ENCODE peak calls at places on chromosome 9, in six cellular contexts. One of them, this sample, is unnamed.
A peak's percentile ranks its signal among the peaks of the same experiment; 100 is the strongest.

GRCh38 chr9:127844821-127845359 is 9.6 kb downstream of the ENG start:
- DNase-seq in suprapubic skin: peak; percentile 61
- DNase-seq in activated B cell treated with CpG ODN at 0.5 μM for 24 hours: no peak
- DNase-seq in endothelial cell: peak; percentile 64
- DNase-seq in omental fat pad: no peak
- DNase-seq in MCF 10A: no peak
- DNase-seq in this sample: no peak

GRCh38 chr9:79555474-79555873 is 16.3 kb upstream of the TLE4 start:
- DNase-seq in activated B cell treated with CpG ODN at 0.5 μM for 24 hours: no peak
- DNase-seq in suprapubic skin: no peak
- DNase-seq in endothelial cell: no peak
- DNase-seq in omental fat pad: no peak
- DNase-seq in MCF 10A: no peak
- DNase-seq in this sample: no peak

GRCh38 chr9:32384002-32384363 is 460 bp upstream of the ACO1 start:
- DNase-seq in activated B cell treated with CpG ODN at 0.5 μM for 24 hours: no peak
- DNase-seq in endothelial cell: no peak
- DNase-seq in MCF 10A: no peak
- DNase-seq in omental fat pad: no peak
- DNase-seq in suprapubic skin: no peak
- DNase-seq in this sample: no peak

GRCh38 chr9:123395276-123396006 is 39.4 kb downstream of the CRB2 start:
- DNase-seq in suprapubic skin: no peak
- DNase-seq in endothelial cell: no peak
- DNase-seq in MCF 10A: no peak
- DNase-seq in activated B cell treated with CpG ODN at 0.5 μM for 24 hours: no peak
- DNase-seq in omental fat pad: no peak
- DNase-seq in this sample: no peak

GRCh38 chr9:120402741-120403542 is 177.0 kb downstream of the CDK5RAP2 start:
- DNase-seq in suprapubic skin: no peak
- DNase-seq in endothelial cell: no peak
- DNase-seq in MCF 10A: peak; percentile 97
- DNase-seq in omental fat pad: no peak
- DNase-seq in activated B cell treated with CpG ODN at 0.5 μM for 24 hours: no peak
- DNase-seq in this sample: no peak

GRCh38 chr9:21994526-21994995 is at the start of gene CDKN2B-AS1:
- DNase-seq in suprapubic skin: no peak
- DNase-seq in omental fat pad: no peak
- DNase-seq in endothelial cell: peak; percentile 46
- DNase-seq in activated B cell treated with CpG ODN at 0.5 μM for 24 hours: peak; percentile 61
- DNase-seq in MCF 10A: no peak
- DNase-seq in this sample: peak; percentile 53

GRCh38 chr9:80649001-80649420 is 1040.3 kb downstream of the TLE1 start:
- DNase-seq in suprapubic skin: no peak
- DNase-seq in MCF 10A: peak; percentile 84
- DNase-seq in endothelial cell: no peak
- DNase-seq in omental fat pad: peak; percentile 28
- DNase-seq in activated B cell treated with CpG ODN at 0.5 μM for 24 hours: no peak
- DNase-seq in this sample: no peak

GRCh38 chr9:126440938-126441337 is 114.3 kb downstream of the MVB12B start:
- DNase-seq in activated B cell treated with CpG ODN at 0.5 μM for 24 hours: no peak
- DNase-seq in MCF 10A: no peak
- DNase-seq in endothelial cell: no peak
- DNase-seq in omental fat pad: no peak
- DNase-seq in suprapubic skin: no peak
- DNase-seq in this sample: no peak

GRCh38 chr9:126113176-126113575 is 213.5 kb upstream of the MVB12B start:
- DNase-seq in activated B cell treated with CpG ODN at 0.5 μM for 24 hours: no peak
- DNase-seq in endothelial cell: no peak
- DNase-seq in suprapubic skin: no peak
- DNase-seq in omental fat pad: no peak
- DNase-seq in MCF 10A: no peak
- DNase-seq in this sample: no peak

GRCh38 chr9:113536483-113537226 is 73.1 kb downstream of the RGS3 start:
- DNase-seq in omental fat pad: no peak
- DNase-seq in MCF 10A: no peak
- DNase-seq in suprapubic skin: peak; percentile 68
- DNase-seq in activated B cell treated with CpG ODN at 0.5 μM for 24 hours: no peak
- DNase-seq in endothelial cell: no peak
- DNase-seq in this sample: no peak

GRCh38 chr9:518540-518939 is 303.9 kb downstream of the DOCK8 start:
- DNase-seq in MCF 10A: no peak
- DNase-seq in endothelial cell: no peak
- DNase-seq in omental fat pad: no peak
- DNase-seq in activated B cell treated with CpG ODN at 0.5 μM for 24 hours: no peak
- DNase-seq in suprapubic skin: no peak
- DNase-seq in this sample: no peak

GRCh38 chr9:37413311-37413710 is 9.2 kb upstream of the GRHPR start:
- DNase-seq in endothelial cell: no peak
- DNase-seq in omental fat pad: no peak
- DNase-seq in suprapubic skin: no peak
- DNase-seq in MCF 10A: peak; percentile 46
- DNase-seq in activated B cell treated with CpG ODN at 0.5 μM for 24 hours: no peak
- DNase-seq in this sample: no peak

GRCh38 chr9:17057729-17058128 is 77.1 kb upstream of the CNTLN start:
- DNase-seq in endothelial cell: no peak
- DNase-seq in omental fat pad: no peak
- DNase-seq in suprapubic skin: no peak
- DNase-seq in activated B cell treated with CpG ODN at 0.5 μM for 24 hours: no peak
- DNase-seq in MCF 10A: no peak
- DNase-seq in this sample: no peak

GRCh38 chr9:109192732-109193361 is 25.8 kb upstream of the FRRS1L start:
- DNase-seq in endothelial cell: peak; percentile 51
- DNase-seq in MCF 10A: peak; percentile 63
- DNase-seq in activated B cell treated with CpG ODN at 0.5 μM for 24 hours: no peak
- DNase-seq in suprapubic skin: no peak
- DNase-seq in omental fat pad: no peak
- DNase-seq in this sample: peak; percentile 50
- TF ChIP-seq CTCF in endothelial cell: no peak
- TF ChIP-seq CTCF in MCF 10A: peak; percentile 46
- TF ChIP-seq CTCF in activated B cell treated with CpG ODN at 0.5 μM for 24 hours: no peak
- TF ChIP-seq CTCF in suprapubic skin: no peak
- TF ChIP-seq CTCF in omental fat pad: no peak
- TF ChIP-seq CTCF in this sample: peak; percentile 53

GRCh38 chr9:131873361-131873760 is 133.5 kb upstream of the RAPGEF1 start:
- DNase-seq in MCF 10A: no peak
- DNase-seq in omental fat pad: no peak
- DNase-seq in suprapubic skin: no peak
- DNase-seq in endothelial cell: no peak
- DNase-seq in activated B cell treated with CpG ODN at 0.5 μM for 24 hours: no peak
- DNase-seq in this sample: no peak

GRCh38 chr9:131872702-131873101 is 132.8 kb upstream of the RAPGEF1 start:
- DNase-seq in suprapubic skin: no peak
- DNase-seq in omental fat pad: no peak
- DNase-seq in MCF 10A: no peak
- DNase-seq in endothelial cell: no peak
- DNase-seq in activated B cell treated with CpG ODN at 0.5 μM for 24 hours: no peak
- DNase-seq in this sample: no peak

GRCh38 chr9:131873891-131874440 is 134.1 kb upstream of the RAPGEF1 start:
- DNase-seq in MCF 10A: no peak
- DNase-seq in omental fat pad: no peak
- DNase-seq in suprapubic skin: no peak
- DNase-seq in activated B cell treated with CpG ODN at 0.5 μM for 24 hours: no peak
- DNase-seq in endothelial cell: no peak
- DNase-seq in this sample: no peak

GRCh38 chr9:131870156-131870555 is 130.3 kb upstream of the RAPGEF1 start:
- DNase-seq in activated B cell treated with CpG ODN at 0.5 μM for 24 hours: no peak
- DNase-seq in omental fat pad: no peak
- DNase-seq in suprapubic skin: no peak
- DNase-seq in MCF 10A: no peak
- DNase-seq in endothelial cell: no peak
- DNase-seq in this sample: no peak

GRCh38 chr9:131872006-131872405 is 132.1 kb upstream of the RAPGEF1 start:
- DNase-seq in endothelial cell: peak; percentile 24
- DNase-seq in MCF 10A: no peak
- DNase-seq in omental fat pad: no peak
- DNase-seq in activated B cell treated with CpG ODN at 0.5 μM for 24 hours: no peak
- DNase-seq in suprapubic skin: no peak
- DNase-seq in this sample: no peak
- TF ChIP-seq CTCF in endothelial cell: peak; percentile 63
- TF ChIP-seq CTCF in MCF 10A: peak; percentile 9
- TF ChIP-seq CTCF in omental fat pad: no peak
- TF ChIP-seq CTCF in activated B cell treated with CpG ODN at 0.5 μM for 24 hours: no peak
- TF ChIP-seq CTCF in suprapubic skin: no peak
- TF ChIP-seq CTCF in this sample: peak; percentile 21

GRCh38 chr9:3896576-3896975 is 370.8 kb upstream of the RFX3 start:
- DNase-seq in omental fat pad: no peak
- DNase-seq in suprapubic skin: no peak
- DNase-seq in MCF 10A: no peak
- DNase-seq in activated B cell treated with CpG ODN at 0.5 μM for 24 hours: no peak
- DNase-seq in endothelial cell: no peak
- DNase-seq in this sample: no peak

GRCh38 chr9:3894764-3895163 is 369.0 kb upstream of the RFX3 start:
- DNase-seq in MCF 10A: no peak
- DNase-seq in activated B cell treated with CpG ODN at 0.5 μM for 24 hours: no peak
- DNase-seq in omental fat pad: no peak
- DNase-seq in endothelial cell: no peak
- DNase-seq in suprapubic skin: no peak
- DNase-seq in this sample: no peak

GRCh38 chr9:3898371-3899218 is 372.8 kb upstream of the RFX3 start:
- DNase-seq in activated B cell treated with CpG ODN at 0.5 μM for 24 hours: no peak
- DNase-seq in MCF 10A: no peak
- DNase-seq in endothelial cell: no peak
- DNase-seq in omental fat pad: no peak
- DNase-seq in suprapubic skin: no peak
- DNase-seq in this sample: no peak

GRCh38 chr9:3888496-3888858 is 362.7 kb upstream of the RFX3 start:
- DNase-seq in suprapubic skin: no peak
- DNase-seq in MCF 10A: no peak
- DNase-seq in activated B cell treated with CpG ODN at 0.5 μM for 24 hours: no peak
- DNase-seq in omental fat pad: no peak
- DNase-seq in endothelial cell: no peak
- DNase-seq in this sample: no peak

DNA sequence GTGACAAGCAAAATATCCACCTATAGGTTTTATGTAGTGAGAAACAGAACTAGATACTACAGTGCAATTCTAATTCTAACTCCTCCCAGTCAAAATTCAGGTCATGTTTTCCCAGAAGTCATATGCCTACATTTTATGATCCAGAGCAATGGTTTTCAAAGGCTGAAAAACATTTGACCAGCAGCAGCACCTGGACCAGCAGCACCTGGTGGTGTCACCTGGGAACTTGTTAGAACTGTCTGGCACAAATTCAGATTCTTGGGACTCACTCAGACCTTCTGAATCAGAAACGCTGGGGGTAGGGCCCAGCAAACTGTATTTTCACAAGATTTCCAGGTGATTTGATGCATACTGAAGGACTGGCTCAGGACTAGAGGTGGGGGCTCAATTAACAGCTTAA is 367.7 kb upstream of the RFX3 start:
- DNase-seq in activated B cell treated with CpG ODN at 0.5 μM for 24 hours: no peak
- DNase-seq in omental fat pad: no peak
- DNase-seq in MCF 10A: no peak
- DNase-seq in endothelial cell: no peak
- DNase-seq in suprapubic skin: no peak
- DNase-seq in this sample: no peak
- TF ChIP-seq CTCF in activated B cell treated with CpG ODN at 0.5 μM for 24 hours: no peak
- TF ChIP-seq CTCF in omental fat pad: no peak
- TF ChIP-seq CTCF in MCF 10A: no peak
- TF ChIP-seq CTCF in endothelial cell: no peak
- TF ChIP-seq CTCF in suprapubic skin: no peak
- TF ChIP-seq CTCF in this sample: no peak

GRCh38 chr9:121634800-121635261 is 16.6 kb upstream of the DAB2IP start:
- DNase-seq in activated B cell treated with CpG ODN at 0.5 μM for 24 hours: no peak
- DNase-seq in suprapubic skin: no peak
- DNase-seq in MCF 10A: peak; percentile 16
- DNase-seq in endothelial cell: peak; percentile 73
- DNase-seq in omental fat pad: no peak
- DNase-seq in this sample: peak; percentile 68
- TF ChIP-seq CTCF in activated B cell treated with CpG ODN at 0.5 μM for 24 hours: no peak
- TF ChIP-seq CTCF in suprapubic skin: no peak
- TF ChIP-seq CTCF in MCF 10A: peak; percentile 25
- TF ChIP-seq CTCF in endothelial cell: peak; percentile 39
- TF ChIP-seq CTCF in omental fat pad: no peak
- TF ChIP-seq CTCF in this sample: peak; percentile 75

GRCh38 chr9:131752231-131752884 is 12.5 kb upstream of the RAPGEF1 start:
- DNase-seq in suprapubic skin: no peak
- DNase-seq in endothelial cell: no peak
- DNase-seq in activated B cell treated with CpG ODN at 0.5 μM for 24 hours: no peak
- DNase-seq in MCF 10A: no peak
- DNase-seq in omental fat pad: no peak
- DNase-seq in this sample: no peak
- TF ChIP-seq CTCF in suprapubic skin: no peak
- TF ChIP-seq CTCF in endothelial cell: no peak
- TF ChIP-seq CTCF in activated B cell treated with CpG ODN at 0.5 μM for 24 hours: no peak
- TF ChIP-seq CTCF in MCF 10A: no peak
- TF ChIP-seq CTCF in omental fat pad: no peak
- TF ChIP-seq CTCF in this sample: no peak

GRCh38 chr9:110638381-110638954 is 30.1 kb upstream of the MUSK start:
- DNase-seq in MCF 10A: peak; percentile 50
- DNase-seq in omental fat pad: no peak
- DNase-seq in suprapubic skin: no peak
- DNase-seq in endothelial cell: no peak
- DNase-seq in activated B cell treated with CpG ODN at 0.5 μM for 24 hours: no peak
- DNase-seq in this sample: no peak
- TF ChIP-seq CTCF in MCF 10A: peak; percentile 47
- TF ChIP-seq CTCF in omental fat pad: no peak
- TF ChIP-seq CTCF in suprapubic skin: no peak
- TF ChIP-seq CTCF in endothelial cell: no peak
- TF ChIP-seq CTCF in activated B cell treated with CpG ODN at 0.5 μM for 24 hours: no peak
- TF ChIP-seq CTCF in this sample: no peak

This sample was measured in nephron progenitor cell.